ENCODE peak calls at places on chromosomes 12 and 14, in four cellular contexts. One of them, this sample, is unnamed.

GRCh38 chr12:121814429-121815119 is 10.8 kb downstream of the SETD1B start:
- DNase-seq in H7: peak; percentile 48
- DNase-seq in AG04449: no peak
- DNase-seq in NB4: no peak
- DNase-seq in this sample: peak; percentile 11

GRCh38 chr12:17372508-17372907 is 717.5 kb downstream of the RERGL start:
- DNase-seq in H7: no peak
- DNase-seq in AG04449: no peak
- DNase-seq in NB4: no peak
- DNase-seq in this sample: no peak

GRCh38 chr14:103217538-103217937 is 94.3 kb downstream of the TNFAIP2 start:
- DNase-seq in H7: no peak
- DNase-seq in AG04449: no peak
- DNase-seq in NB4: no peak
- DNase-seq in this sample: no peak

GRCh38 chr14:24172871-24173281 is 996 bp downstream of the REC8 start:
- DNase-seq in H7: no peak
- DNase-seq in AG04449: no peak
- DNase-seq in NB4: no peak
- DNase-seq in this sample: no peak

GRCh38 chr12:56188786-56189335 is 422 bp downstream of the SMARCC2 start:
- DNase-seq in H7: peak; percentile 96
- DNase-seq in AG04449: no peak
- DNase-seq in NB4: no peak
- DNase-seq in this sample: no peak

GRCh38 chr12:124909831-124910560 is 4.5 kb downstream of the UBC start:
- DNase-seq in H7: no peak
- DNase-seq in AG04449: no peak
- DNase-seq in NB4: peak; percentile 38
- DNase-seq in this sample: no peak

GRCh38 chr12:123369209-123369608 is 4.6 kb upstream of the SBNO1 start:
- DNase-seq in H7: no peak
- DNase-seq in AG04449: no peak
- DNase-seq in NB4: no peak
- DNase-seq in this sample: peak; percentile 8

GRCh38 chr14:93994919-93995682 is 2.0 kb upstream of the CCDC197 start:
- DNase-seq in H7: peak; percentile 83
- DNase-seq in AG04449: peak; percentile 55
- DNase-seq in NB4: no peak
- DNase-seq in this sample: peak; percentile 80

GRCh38 chr14:97299661-97300060 is 502.5 kb downstream of the VRK1 start:
- DNase-seq in H7: peak; percentile 39
- DNase-seq in AG04449: no peak
- DNase-seq in NB4: no peak
- DNase-seq in this sample: no peak

GRCh38 chr12:116366456-116366776 is 88.9 kb upstream of the MED13L start:
- DNase-seq in H7: no peak
- DNase-seq in AG04449: no peak
- DNase-seq in NB4: no peak
- DNase-seq in this sample: peak; percentile 54

GRCh38 chr14:98371141-98371540 is 900.9 kb downstream of the BCL11B start:
- DNase-seq in H7: no peak
- DNase-seq in AG04449: no peak
- DNase-seq in NB4: no peak
- DNase-seq in this sample: no peak

GRCh38 chr12:12327802-12328201 is 22.2 kb downstream of the MANSC1 start:
- DNase-seq in H7: peak; percentile 66
- DNase-seq in AG04449: no peak
- DNase-seq in NB4: peak; percentile 72
- DNase-seq in this sample: no peak

GRCh38 chr14:89245802-89246201 is 171.2 kb downstream of the FOXN3 start:
- DNase-seq in H7: no peak
- DNase-seq in AG04449: no peak
- DNase-seq in NB4: no peak
- DNase-seq in this sample: no peak

GRCh38 chr14:35797796-35798195 is 11.3 kb downstream of the RALGAPA1 start:
- DNase-seq in H7: no peak
- DNase-seq in AG04449: no peak
- DNase-seq in NB4: no peak
- DNase-seq in this sample: no peak

GRCh38 chr12:45299132-45299692 is 83.3 kb downstream of the ANO6 start:
- DNase-seq in H7: no peak
- DNase-seq in AG04449: peak; percentile 63
- DNase-seq in NB4: no peak
- DNase-seq in this sample: no peak

GRCh38 chr14:94010625-94011024 is 13.5 kb downstream of the CCDC197 start:
- DNase-seq in H7: no peak
- DNase-seq in AG04449: no peak
- DNase-seq in NB4: no peak
- DNase-seq in this sample: peak; percentile 15

GRCh38 chr14:70652871-70653270 is 11.2 kb downstream of the TTC9 start:
- DNase-seq in H7: no peak
- DNase-seq in AG04449: no peak
- DNase-seq in NB4: no peak
- DNase-seq in this sample: no peak

GRCh38 chr12:62522984-62523383 is 56.4 kb downstream of the MON2 start:
- DNase-seq in H7: no peak
- DNase-seq in AG04449: no peak
- DNase-seq in NB4: peak; percentile 22
- DNase-seq in this sample: no peak